ENCODE peak calls at places on chromosomes 4 and X, in ten cellular contexts. N is tibial artery; M is CD8-positive, alpha-beta T cell; B is CD4-positive, alpha-beta memory T cell; W is heart right ventricle; C is cardiac muscle cell; L is stomach; E is transverse colon; U is body of pancreas; A is right lobe of liver. J is an unnamed sample. For H3K36me3, the result is how much of the 10 kb centered on the place peaks cover.

GRCh38 chr4:147829401-147830101 is 97.7 kb downstream of the ARHGAP10 start:
- DNase-seq in N (peak), A (no peak), U (no peak), B (no peak), M (no peak), L (peak), C (peak), W (peak), E (peak), J (no peak)

GRCh38 chr4:45350438-45350837 is 624.1 kb upstream of the GNPDA2 start:
- DNase-seq in B (no peak), A (no peak), M (no peak), L (no peak), C (peak), W (no peak), E (no peak), N (no peak), U (no peak), J (no peak)

GRCh38 chrX:9859711-9860555 is 73.7 kb downstream of the SHROOM2 start:
- DNase-seq in B (no peak), W (no peak), A (no peak), L (no peak), E (no peak), U (no peak), M (no peak), C (no peak), N (no peak), J (no peak)

GRCh38 chr4:73918058-73918457 is 48.9 kb downstream of the CXCL1 start:
- DNase-seq in A (no peak), M (no peak), W (no peak), U (no peak), N (no peak), L (no peak), C (no peak), B (no peak), E (no peak), J (no peak)

GRCh38 chrX:18534949-18535348 is 109.5 kb downstream of the CDKL5 start:
- DNase-seq in M (no peak), E (no peak), N (no peak), W (no peak), B (no peak), A (no peak), U (no peak), C (no peak), L (no peak), J (no peak)

GRCh38 chrX:12956704-12957541 is 18.0 kb upstream of the TMSB4X start:
- DNase-seq in W (no peak), N (no peak), B (peak), L (no peak), E (no peak), M (peak), A (no peak), U (no peak), C (peak), J (no peak)

GRCh38 chr4:34932591-34932990 is 1311.7 kb downstream of the ARAP2 start:
- DNase-seq in B (no peak), W (no peak), U (no peak), A (no peak), M (no peak), L (no peak), C (no peak), E (no peak), N (no peak), J (no peak)

GRCh38 chrX:112734250-112734649 is 54.5 kb upstream of the LHFPL1 start:
- DNase-seq in L (no peak), A (no peak), B (no peak), M (no peak), N (peak), E (no peak), W (peak), U (no peak), C (peak), J (no peak)

GRCh38 chr4:80219301-80220025 is 22.2 kb downstream of the PRDM8 start:
- DNase-seq in C (peak), A (no peak), N (no peak), U (no peak), B (no peak), W (no peak), M (no peak), L (no peak), E (no peak), J (no peak)

GRCh38 chrX:46204721-46205422 is 340.3 kb downstream of the ZNF674 start:
- DNase-seq in B (no peak), A (no peak), U (no peak), L (no peak), E (no peak), W (no peak), M (no peak), C (no peak), N (no peak), J (no peak)

GRCh38 chrX:78747471-78747870 is at the start of gene LPAR4:
- DNase-seq in C (peak), A (no peak), L (no peak), E (no peak), B (no peak), N (no peak), W (no peak), U (no peak), M (no peak), J (no peak)

GRCh38 chr4:41287005-41287404 is 30.3 kb downstream of the UCHL1 start:
- DNase-seq in U (no peak), A (no peak), E (no peak), B (no peak), L (no peak), C (no peak), M (no peak), W (no peak), N (no peak), J (no peak)

GRCh38 chr4:123616970-123617392 is 220.4 kb downstream of the SPRY1 start:
- DNase-seq in E (peak), W (peak), B (peak), M (peak), C (peak), A (peak), U (peak), N (peak), L (peak), J (peak)

GRCh38 chrX:85159644-85160043 is 83.9 kb downstream of the SATL1 start:
- DNase-seq in U (no peak), E (no peak), B (no peak), W (no peak), N (no peak), C (no peak), A (no peak), M (no peak), L (no peak), J (no peak)

GRCh38 chr4:150209140-150209829 is 131.0 kb downstream of the DCLK2 start:
- DNase-seq in C (peak), L (peak), B (no peak), A (peak), W (peak), U (peak), M (no peak), N (peak), E (peak), J (peak)

GRCh38 chrX:48802813-48803261 is 970 bp downstream of the HDAC6 start:
- DNase-seq in U (no peak), B (no peak), M (no peak), W (no peak), L (no peak), C (no peak), A (no peak), E (no peak), N (no peak), J (no peak)

GRCh38 chr4:118765399-118765798 is 70.5 kb downstream of the SEC24D start:
- DNase-seq in W (no peak), E (no peak), L (no peak), N (no peak), B (no peak), U (no peak), A (no peak), C (peak), M (no peak), J (no peak)

GRCh38 chrX:1051421-1051820 is 161.0 kb downstream of the CRLF2 start:
- DNase-seq in U (no peak), L (no peak), N (no peak), M (no peak), A (no peak), C (no peak), W (no peak), E (no peak), B (no peak), J (no peak)
- H3K27ac ChIP-seq in U (no peak), L (no peak), N (no peak), M (no peak), A (no peak), C (no peak), W (no peak), E (no peak), B (no peak), J (no peak)

GRCh38 chrX:39248330-39248729 is 447.1 kb downstream of the MID1IP1 start:
- DNase-seq in A (no peak), L (no peak), M (no peak), W (no peak), N (no peak), B (no peak), C (no peak), E (no peak), U (no peak), J (no peak)

GRCh38 chrX:39251995-39252394 is 450.7 kb downstream of the MID1IP1 start:
- DNase-seq in N (no peak), W (no peak), A (no peak), L (no peak), C (no peak), B (no peak), M (no peak), E (no peak), U (no peak), J (no peak)

GRCh38 chrX:39253551-39253950 is 452.3 kb downstream of the MID1IP1 start:
- DNase-seq in E (no peak), B (no peak), U (no peak), M (no peak), W (no peak), N (no peak), A (no peak), C (peak), L (no peak), J (no peak)

GRCh38 chrX:39247536-39247935 is 446.3 kb downstream of the MID1IP1 start:
- DNase-seq in W (no peak), M (no peak), A (no peak), L (no peak), N (no peak), E (no peak), U (no peak), C (no peak), B (no peak), J (no peak)

GRCh38 chrX:39249999-39250398 is 448.7 kb downstream of the MID1IP1 start:
- DNase-seq in C (no peak), B (no peak), U (no peak), N (no peak), M (no peak), E (no peak), A (no peak), L (no peak), W (no peak), J (no peak)
- H3K36me3 ChIP-seq in C (under half), B (under half), U (under half), N (under half), M (under half), E (under half), A (under half), L (under half), W (under half), J (under half)

DNA sequence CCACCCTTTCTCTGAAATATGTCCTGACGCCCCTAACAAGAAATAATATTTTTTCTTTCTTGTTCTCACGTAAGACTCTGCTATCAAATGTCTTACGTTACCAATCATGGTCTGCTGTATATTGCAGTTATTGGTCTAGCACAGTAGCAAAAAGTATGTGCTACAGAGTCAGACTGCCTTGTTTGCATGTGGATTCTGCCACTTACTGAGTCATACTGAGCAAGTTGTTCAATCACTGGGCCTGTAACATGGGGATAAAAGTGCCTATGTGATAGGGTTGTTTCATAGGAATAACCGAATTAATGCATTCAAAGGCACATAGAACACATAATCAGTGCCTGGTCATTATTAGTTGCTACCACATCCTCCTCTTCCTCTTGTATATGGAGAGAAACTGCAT is 14.1 kb downstream of the RPGR start:
- DNase-seq in N (no peak), L (no peak), A (no peak), U (no peak), B (no peak), C (no peak), W (no peak), E (no peak), M (no peak), J (no peak)
- H3K27ac ChIP-seq in N (no peak), L (no peak), A (no peak), U (no peak), B (no peak), C (no peak), W (no peak), E (no peak), M (no peak), J (no peak)

GRCh38 chr4:1938027-1938426 is 66.8 kb downstream of the NSD2 start:
- DNase-seq in U (no peak), N (no peak), W (no peak), M (no peak), B (no peak), E (no peak), L (no peak), A (no peak), C (peak), J (no peak)

GRCh38 chr4:1933700-1934099 is 62.5 kb downstream of the NSD2 start:
- DNase-seq in N (no peak), E (no peak), U (peak), A (no peak), M (no peak), W (no peak), C (no peak), L (no peak), B (no peak), J (no peak)

GRCh38 chr4:1940566-1940965 is 68.2 kb downstream of the NELFA start:
- DNase-seq in W (no peak), E (no peak), A (no peak), C (no peak), M (no peak), B (no peak), L (no peak), U (no peak), N (no peak), J (no peak)

GRCh38 chr4:1939664-1940509 is 68.7 kb downstream of the NSD2 start:
- DNase-seq in L (peak), B (no peak), M (no peak), U (peak), C (peak), W (no peak), A (no peak), N (no peak), E (no peak), J (no peak)

DNA sequence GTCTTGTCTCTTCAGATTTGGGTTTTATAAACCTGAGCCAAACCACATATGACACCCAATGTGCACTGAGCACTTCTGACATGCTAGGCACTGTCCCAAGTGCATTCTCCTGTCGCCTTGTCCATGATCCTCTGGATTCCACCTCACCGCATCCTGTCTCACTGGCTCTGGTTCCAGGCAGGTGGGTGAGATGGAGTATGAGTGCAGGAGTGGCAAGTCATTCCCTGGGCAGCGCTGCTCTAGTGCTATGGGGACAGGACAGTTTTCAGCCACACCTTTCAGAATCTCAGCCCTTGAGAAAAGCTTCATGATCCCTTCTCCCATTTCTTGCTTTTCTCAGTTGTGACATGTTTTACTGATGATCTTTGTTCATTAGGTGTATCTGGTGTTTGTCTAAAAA is 66.4 kb downstream of the NSD2 start:
- DNase-seq in B (no peak), U (no peak), C (no peak), A (no peak), L (no peak), M (no peak), W (no peak), E (no peak), N (no peak), J (no peak)
- H3K36me3 ChIP-seq in B (under half), U (under half), C (under half), A (under half), L (half or more), M (under half), W (half or more), E (under half), N (under half), J (under half)

GRCh38 chr4:113618205-113618604 is 143.3 kb downstream of the CAMK2D start:
- DNase-seq in W (no peak), L (no peak), N (no peak), U (no peak), A (no peak), M (no peak), C (no peak), E (no peak), B (no peak), J (no peak)

GRCh38 chr4:113614414-113614813 is 147.1 kb downstream of the CAMK2D start:
- DNase-seq in B (no peak), E (no peak), U (no peak), M (no peak), W (no peak), L (no peak), C (no peak), A (no peak), N (no peak), J (no peak)

GRCh38 chr4:113617195-113617594 is 144.3 kb downstream of the CAMK2D start:
- DNase-seq in B (no peak), M (no peak), A (no peak), C (no peak), W (no peak), U (no peak), L (no peak), E (no peak), N (no peak), J (no peak)

GRCh38 chr4:113613503-113613902 is 148.0 kb downstream of the CAMK2D start:
- DNase-seq in A (no peak), L (no peak), C (no peak), E (no peak), N (no peak), U (no peak), W (no peak), B (no peak), M (no peak), J (no peak)

DNA sequence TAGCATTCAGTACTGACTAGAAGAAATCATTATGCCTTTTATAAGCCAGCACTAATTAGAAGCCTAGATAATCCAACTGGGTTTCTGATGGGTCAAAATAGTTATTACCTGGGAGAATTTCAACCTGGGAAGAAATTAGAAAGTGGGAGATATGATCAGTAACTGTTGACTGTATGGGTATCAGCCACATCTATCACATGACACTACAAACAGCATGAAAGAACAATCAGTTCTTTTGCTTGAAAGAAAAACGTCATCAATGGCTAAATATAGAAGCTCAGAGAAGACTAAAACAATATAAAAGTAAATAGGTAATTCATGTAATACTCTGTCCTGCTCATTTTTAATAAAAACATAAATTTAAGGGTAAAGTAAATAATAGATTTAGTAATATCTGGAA is 145.1 kb downstream of the CAMK2D start:
- DNase-seq in E (no peak), B (peak), N (no peak), M (no peak), U (no peak), L (no peak), C (no peak), A (no peak), W (no peak), J (no peak)
- H3K27ac ChIP-seq in E (no peak), B (no peak), N (no peak), M (no peak), U (no peak), L (no peak), C (no peak), A (no peak), W (no peak), J (no peak)

DNA sequence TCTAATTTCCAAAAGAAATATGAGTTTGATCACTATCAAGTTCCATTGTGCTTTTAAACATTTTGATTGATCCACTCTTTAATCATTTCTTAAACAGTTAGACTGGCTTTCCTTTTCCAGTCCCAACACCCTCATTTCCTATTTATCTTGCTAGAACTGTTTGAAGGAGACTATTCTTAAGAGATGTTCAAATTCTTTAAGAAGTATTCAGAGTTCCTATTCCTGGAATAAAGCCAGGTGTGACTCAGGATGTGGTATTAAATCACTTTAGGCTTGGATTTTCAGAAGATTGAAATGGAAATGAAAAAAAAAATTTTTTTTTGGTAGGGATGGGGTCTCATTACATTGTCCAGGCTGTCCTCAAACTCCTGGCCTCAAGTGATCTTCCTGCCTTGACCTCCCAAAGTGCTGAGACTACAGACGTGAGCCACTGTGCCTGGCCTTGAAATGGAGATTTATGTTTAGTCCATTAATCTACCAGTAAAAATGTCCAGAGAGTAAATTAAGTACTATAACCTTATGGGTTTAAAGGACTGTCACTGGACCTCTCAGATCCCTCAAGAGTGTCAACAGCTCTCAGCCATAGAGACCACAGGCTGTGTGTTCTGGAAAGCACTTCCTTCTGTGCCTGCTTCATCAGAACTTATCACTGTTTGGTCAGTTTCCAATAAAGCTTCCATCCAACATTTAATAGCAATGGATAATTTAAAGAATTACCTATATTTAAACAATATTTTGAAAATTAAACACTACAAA is 90.7 kb downstream of the CDS1 start:
- DNase-seq in B (no peak), N (no peak), C (peak), A (no peak), W (no peak), U (no peak), L (no peak), E (no peak), M (no peak), J (no peak)
- H3K36me3 ChIP-seq in B (under half), N (half or more), C (half or more), A (half or more), W (half or more), U (under half), L (half or more), E (under half), M (under half), J (under half)

DNA sequence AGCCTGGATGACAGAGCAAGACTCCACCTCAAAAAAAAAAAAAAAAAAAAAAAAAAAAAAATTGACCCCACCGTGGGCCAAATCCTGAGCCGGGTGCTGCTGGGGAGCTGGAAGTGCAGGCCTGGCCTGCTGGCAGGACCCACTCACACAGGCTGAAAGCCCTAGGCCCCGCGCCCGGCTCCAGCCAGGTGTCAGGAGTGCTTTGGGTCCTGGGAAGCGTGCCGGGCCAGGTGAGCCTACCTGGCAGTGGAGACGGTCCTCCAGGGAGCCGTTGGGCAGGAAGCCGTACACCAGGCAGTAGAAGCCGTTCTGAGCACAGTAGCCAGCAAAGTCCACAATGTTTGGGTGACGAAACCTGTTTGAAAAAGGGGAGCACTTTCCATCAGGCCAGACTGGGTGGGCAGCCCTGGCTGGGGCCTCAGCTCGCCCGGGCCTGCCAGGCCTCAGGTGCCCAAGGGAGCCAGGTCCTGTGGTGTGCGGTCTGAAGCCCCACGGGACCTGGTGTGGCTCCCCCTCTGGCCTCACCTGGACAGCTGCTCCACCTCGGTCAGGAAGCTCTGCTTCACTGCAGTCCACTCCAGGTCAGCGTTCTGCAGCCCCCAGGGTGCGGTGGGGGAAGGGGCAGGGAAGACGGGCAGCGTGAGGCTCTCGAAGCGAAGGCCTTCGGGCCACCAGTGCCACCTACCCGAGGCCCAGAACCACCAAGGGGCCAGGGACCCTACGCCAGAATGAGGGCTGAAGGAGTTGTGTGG is 1.8 kb downstream of the IRAK1 start:
- DNase-seq in L (no peak), B (no peak), M (no peak), C (no peak), U (no peak), W (no peak), N (no peak), A (no peak), E (no peak), J (no peak)
- H3K27ac ChIP-seq in L (peak), B (peak), M (no peak), C (no peak), U (no peak), W (no peak), N (no peak), A (no peak), E (peak), J (no peak)